ENCODE peak calls at places on chromosomes 7 and 10, in nine cellular contexts. D is HepG2, J is GM12878, N is SK-N-SH, E is K562, X is sigmoid colon, G is upper lobe of left lung, F is esophagus muscularis mucosa, R is Panc1. Z is an unnamed sample.

GRCh38 chr7:47444376-47445098 is 137.4 kb downstream of the TNS3 start:
- DNase-seq in D (peak; percentile 49), J (no peak), N (peak; percentile 49), E (no peak), X (no peak), G (no peak), F (no peak), R (no peak), Z (no peak)

GRCh38 chr7:435518-436366 is 83.9 kb downstream of the PDGFA start:
- DNase-seq in D (no peak), J (no peak), N (no peak), E (no peak), X (peak; percentile 81), G (peak; percentile 78), F (no peak), R (no peak), Z (no peak)

GRCh38 chr10:69895759-69896158 is 94.1 kb downstream of the COL13A1 start:
- DNase-seq in D (no peak), J (no peak), N (peak; percentile 58), E (no peak), X (no peak), G (no peak), F (no peak), R (no peak), Z (no peak)

GRCh38 chr7:75915416-75916156 is 631 bp downstream of the POR start:
- DNase-seq in D (peak; percentile 61), J (no peak), N (peak; percentile 44), E (peak; percentile 37), X (peak; percentile 77), G (no peak), F (no peak), R (no peak), Z (peak; percentile 86)

GRCh38 chr7:26449175-26450165 is 157.8 kb downstream of the SNX10 start:
- DNase-seq in D (no peak), J (no peak), N (no peak), E (no peak), X (no peak), G (no peak), F (no peak), R (no peak), Z (no peak)

GRCh38 chr7:47039899-47040298 is 542.0 kb downstream of the TNS3 start:
- DNase-seq in D (no peak), J (no peak), N (no peak), E (no peak), X (no peak), G (no peak), F (peak; percentile 45), R (no peak), Z (no peak)

GRCh38 chr7:33062023-33062781 is at the start of gene NT5C3A:
- DNase-seq in D (no peak), J (no peak), N (peak; percentile 85), E (peak; percentile 58), X (peak; percentile 72), G (no peak), F (no peak), R (no peak), Z (peak; percentile 94)

GRCh38 chr7:72430531-72430930 is 18.4 kb upstream of the CALN1 start:
- DNase-seq in D (no peak), J (no peak), N (no peak), E (no peak), X (no peak), G (no peak), F (no peak), R (no peak), Z (peak; percentile 45)

GRCh38 chr7:1466524-1467271 is 7.4 kb upstream of the MICALL2 start:
- DNase-seq in D (peak; percentile 93), J (no peak), N (peak; percentile 86), E (peak; percentile 63), X (peak; percentile 91), G (peak; percentile 93), F (peak; percentile 93), R (no peak), Z (peak; percentile 88)

GRCh38 chr10:77253037-77253436 is 384.6 kb downstream of the KCNMA1 start:
- DNase-seq in D (no peak), J (no peak), N (no peak), E (no peak), X (no peak), G (no peak), F (no peak), R (no peak), Z (no peak)

GRCh38 chr7:45893996-45894664 is 5.8 kb downstream of the IGFBP1 start:
- DNase-seq in D (no peak), J (no peak), N (no peak), E (no peak), X (no peak), G (no peak), F (peak; percentile 79), R (no peak), Z (no peak)

GRCh38 chr10:49278497-49278902 is 20.5 kb upstream of the C10orf71 start:
- DNase-seq in D (no peak), J (no peak), N (peak; percentile 50), E (peak; percentile 40), X (no peak), G (no peak), F (no peak), R (no peak), Z (no peak)

GRCh38 chr10:63767512-63767911 is 246.3 kb downstream of the REEP3 start:
- DNase-seq in D (peak; percentile 4), J (no peak), N (no peak), E (no peak), X (no peak), G (no peak), F (no peak), R (no peak), Z (no peak)

GRCh38 chr7:123201901-123202300 is 2.1 kb upstream of the SLC13A1 start:
- DNase-seq in D (no peak), J (no peak), N (no peak), E (no peak), X (no peak), G (no peak), F (no peak), R (no peak), Z (no peak)

GRCh38 chr10:45454859-45455258 is 80.8 kb downstream of the ALOX5 start:
- DNase-seq in D (no peak), J (no peak), N (no peak), E (no peak), X (no peak), G (peak; percentile 34), F (peak; percentile 75), R (no peak), Z (no peak)

GRCh38 chr10:45453639-45454250 is 79.7 kb downstream of the ALOX5 start:
- DNase-seq in D (no peak), J (no peak), N (no peak), E (no peak), X (no peak), G (peak; percentile 31), F (peak; percentile 79), R (no peak), Z (no peak)

GRCh38 chr10:45454262-45454661 is 80.2 kb downstream of the ALOX5 start:
- DNase-seq in D (no peak), J (no peak), N (no peak), E (no peak), X (no peak), G (no peak), F (peak; percentile 78), R (no peak), Z (no peak)

GRCh38 chr10:45457487-45457886 is 83.5 kb downstream of the ALOX5 start:
- DNase-seq in D (no peak), J (no peak), N (no peak), E (no peak), X (no peak), G (no peak), F (no peak), R (no peak), Z (no peak)

DNA sequence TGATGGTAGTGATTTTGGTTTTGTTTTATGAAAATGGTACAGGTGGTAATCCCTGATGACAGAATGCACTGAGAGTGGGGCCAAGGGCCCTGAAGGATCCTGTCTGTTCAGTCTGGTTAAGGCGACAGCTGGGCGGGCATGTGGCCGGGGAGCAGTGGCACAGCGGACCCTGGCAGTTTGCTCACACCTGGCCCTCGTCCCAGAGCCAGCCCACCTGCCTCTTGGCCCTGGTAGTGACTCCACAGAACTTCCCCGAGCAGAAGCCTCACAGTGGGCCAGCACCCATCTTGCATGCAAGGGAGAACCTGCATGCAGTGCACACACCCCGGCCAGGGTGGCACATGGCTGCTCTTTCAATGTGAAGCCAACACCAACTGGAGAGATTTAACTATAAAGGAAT is 82.8 kb downstream of the ALOX5 start:
- DNase-seq in D (no peak), J (no peak), N (no peak), E (no peak), X (no peak), G (peak; percentile 57), F (peak; percentile 50), R (no peak), Z (no peak)
- H3K4me1 ChIP-seq in D (no peaks in the 10 kb centered on the region), J (peaks cover 50% of the 10 kb centered on the region), N (no peaks in the 10 kb centered on the region), E (no peaks in the 10 kb centered on the region), X (peaks cover 5% of the 10 kb centered on the region), G (peaks cover 27% of the 10 kb centered on the region), F (peaks cover 12% of the 10 kb centered on the region), R (no peaks in the 10 kb centered on the region), Z (peaks cover 21% of the 10 kb centered on the region)

GRCh38 chr10:112715581-112715980 is 234.5 kb upstream of the TCF7L2 start:
- DNase-seq in D (no peak), J (no peak), N (no peak), E (no peak), X (no peak), G (no peak), F (peak; percentile 47), R (no peak), Z (no peak)
- TF ChIP-seq POLR2AphosphoS5 in D (no peak), J (no peak), N (no peak), E (no peak), X (peak; percentile 46), G (no peak), F (no peak), R (no peak), Z (no peak)

GRCh38 chr10:7563770-7564169 is 103.0 kb downstream of the ITIH5 start:
- DNase-seq in D (no peak), J (no peak), N (no peak), E (no peak), X (no peak), G (peak; percentile 69), F (no peak), R (no peak), Z (no peak)

GRCh38 chr10:7563368-7563767 is 103.4 kb downstream of the ITIH5 start:
- DNase-seq in D (no peak), J (no peak), N (no peak), E (no peak), X (peak; percentile 81), G (no peak), F (no peak), R (no peak), Z (no peak)

GRCh38 chr10:7566891-7567290 is 99.9 kb downstream of the ITIH5 start:
- DNase-seq in D (no peak), J (no peak), N (no peak), E (no peak), X (no peak), G (no peak), F (no peak), R (no peak), Z (no peak)

GRCh38 chr10:7567896-7568295 is 98.9 kb downstream of the ITIH5 start:
- DNase-seq in D (no peak), J (no peak), N (no peak), E (no peak), X (no peak), G (no peak), F (no peak), R (no peak), Z (no peak)

GRCh38 chr10:7565871-7566270 is 100.9 kb downstream of the ITIH5 start:
- DNase-seq in D (no peak), J (no peak), N (no peak), E (no peak), X (no peak), G (no peak), F (no peak), R (no peak), Z (no peak)
- H3K4me3 ChIP-seq in D (no peak overlapping the region), J (no peak overlapping the region), N (no peak overlapping the region), E (no peak overlapping the region), X (no peak overlapping the region), G (no peak overlapping the region), F (no peak overlapping the region), R (no peak overlapping the region), Z (no peak overlapping the region)

GRCh38 chr10:30488319-30488718 is 54.3 kb downstream of the MAP3K8 start:
- DNase-seq in D (no peak), J (no peak), N (no peak), E (no peak), X (no peak), G (no peak), F (no peak), R (no peak), Z (no peak)
- H3K4me1 ChIP-seq in D (peaks cover 24% of the 10 kb centered on the region), J (peaks cover 55% of the 10 kb centered on the region), N (no peaks in the 10 kb centered on the region), E (peaks cover 6% of the 10 kb centered on the region), X (no peaks in the 10 kb centered on the region), G (peaks cover 22% of the 10 kb centered on the region), F (peaks cover 4% of the 10 kb centered on the region), R (no peaks in the 10 kb centered on the region), Z (peaks cover 69% of the 10 kb centered on the region)